ENCODE peak calls at places on chromosome 21, in eight cellular contexts. V is AG09309, Q is upper lobe of right lung, L is GM12864, X is neuronal stem cell, G is BE2C, J is astrocyte of the spinal cord, F is hepatocyte. M is an unnamed sample.

GRCh38 chr21:15098908-15099307 is 34.1 kb upstream of the NRIP1 start:
- DNase-seq in V (no peak), Q (no peak), L (no peak), X (no peak), G (no peak), J (no peak), F (no peak), M (no peak)

GRCh38 chr21:17492415-17493168 is 20.3 kb upstream of the CXADR start:
- DNase-seq in V (no peak), Q (no peak), L (no peak), X (no peak), G (no peak), J (no peak), F (peak), M (no peak)

GRCh38 chr21:15005391-15005790 is 59.4 kb downstream of the NRIP1 start:
- DNase-seq in V (no peak), Q (no peak), L (no peak), X (no peak), G (no peak), J (peak), F (no peak), M (no peak)

GRCh38 chr21:33434770-33435360 is 31.7 kb downstream of the IFNGR2 start:
- DNase-seq in V (peak), Q (no peak), L (peak), X (no peak), G (no peak), J (peak), F (peak), M (peak)

GRCh38 chr21:22597660-22598255 is 1599.5 kb downstream of the NCAM2 start:
- DNase-seq in V (no peak), Q (no peak), L (no peak), X (no peak), G (no peak), J (no peak), F (no peak), M (no peak)

GRCh38 chr21:14486869-14487268 is 59.2 kb downstream of the SAMSN1 start:
- DNase-seq in V (no peak), Q (no peak), L (no peak), X (no peak), G (no peak), J (no peak), F (no peak), M (no peak)

GRCh38 chr21:40318371-40318770 is 451.1 kb downstream of the PCP4 start:
- DNase-seq in V (no peak), Q (no peak), L (no peak), X (no peak), G (no peak), J (no peak), F (no peak), M (no peak)

GRCh38 chr21:31580866-31581276 is 78.6 kb upstream of the SOD1 start:
- DNase-seq in V (peak), Q (peak), L (no peak), X (peak), G (peak), J (peak), F (peak), M (peak)

GRCh38 chr21:39710866-39711265 is 34.1 kb upstream of the IGSF5 start:
- DNase-seq in V (no peak), Q (no peak), L (no peak), X (no peak), G (no peak), J (no peak), F (no peak), M (no peak)

GRCh38 chr21:31557956-31558838 is 101.3 kb upstream of the SOD1 start:
- DNase-seq in V (no peak), Q (peak), L (no peak), X (peak), G (peak), J (peak), F (peak), M (no peak)

GRCh38 chr21:33299181-33299752 is 25.5 kb upstream of the IFNAR1 start:
- DNase-seq in V (no peak), Q (no peak), L (peak), X (no peak), G (no peak), J (no peak), F (no peak), M (no peak)

GRCh38 chr21:42937960-42938580 is 12.6 kb upstream of the ERVH48-1 start:
- DNase-seq in V (no peak), Q (peak), L (no peak), X (no peak), G (no peak), J (no peak), F (no peak), M (peak)

GRCh38 chr21:42942244-42942643 is 16.8 kb upstream of the ERVH48-1 start:
- DNase-seq in V (no peak), Q (no peak), L (no peak), X (no peak), G (no peak), J (no peak), F (no peak), M (no peak)

GRCh38 chr21:42941696-42942085 is 16.3 kb upstream of the ERVH48-1 start:
- DNase-seq in V (no peak), Q (peak), L (no peak), X (no peak), G (no peak), J (no peak), F (no peak), M (no peak)

DNA sequence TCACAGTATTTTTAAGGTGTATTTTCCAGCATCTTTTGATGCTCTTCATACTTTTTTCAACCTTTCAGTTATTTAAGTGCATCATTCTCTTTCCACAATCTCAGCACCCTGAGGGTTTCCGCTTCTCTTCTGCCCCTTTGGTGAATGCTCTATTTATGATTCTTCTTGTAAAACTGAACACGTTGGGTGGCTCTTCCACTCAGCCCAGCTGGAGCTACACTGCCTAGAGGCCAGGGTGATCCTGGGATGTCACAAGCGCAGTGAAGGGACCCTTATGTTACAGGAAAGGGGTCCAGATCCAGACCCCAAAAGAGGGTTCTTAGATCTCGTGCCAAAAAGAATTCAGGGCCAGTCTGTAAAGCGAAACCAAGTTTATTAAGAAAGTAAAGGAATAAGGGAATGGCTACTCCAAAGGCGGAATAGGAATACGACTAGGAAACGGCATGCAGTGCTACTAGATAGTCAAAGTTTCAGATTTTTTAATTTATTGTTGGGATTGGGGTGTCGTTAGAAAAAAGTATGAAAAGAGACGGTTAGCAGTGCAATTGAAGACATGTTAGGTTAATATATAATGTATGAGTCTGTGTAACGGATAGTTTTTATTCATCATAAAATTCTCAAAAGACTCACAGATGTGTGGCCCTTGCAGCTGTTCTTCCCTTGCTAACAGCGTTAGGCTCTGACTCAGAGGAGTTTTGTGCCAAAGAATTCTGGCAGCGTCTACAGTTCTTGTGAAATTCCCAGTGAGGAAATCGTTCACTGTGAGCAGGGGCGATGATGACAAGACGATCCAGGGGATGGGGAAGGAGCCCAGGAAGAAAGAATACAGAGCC is 14.4 kb upstream of the ERVH48-1 start:
- DNase-seq in V (peak), Q (peak), L (no peak), X (no peak), G (no peak), J (peak), F (peak), M (peak)
- H3K4me3 ChIP-seq in V (peak), Q (no peak), L (no peak), X (no peak), G (no peak), J (no peak), F (no peak), M (peak)

DNA sequence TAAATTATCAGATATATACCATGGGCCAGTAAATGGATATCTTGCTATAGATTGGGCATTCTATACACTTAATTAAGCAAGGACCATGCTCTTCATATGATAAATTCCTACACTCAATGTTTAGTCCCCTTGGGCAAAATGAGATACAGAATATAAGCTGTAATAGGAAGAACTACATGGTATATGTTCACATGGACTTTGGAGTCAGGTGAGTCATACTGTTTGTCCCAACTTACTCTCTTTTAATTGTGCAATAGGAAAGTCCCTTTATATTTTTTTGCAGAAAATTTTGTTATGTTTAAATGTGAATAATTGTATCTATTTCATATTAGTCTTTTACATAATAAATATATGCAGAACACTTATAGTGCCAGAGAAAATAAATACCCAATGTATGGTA is 820.2 kb upstream of the ADAMTS5 start:
- DNase-seq in V (no peak), Q (no peak), L (no peak), X (no peak), G (no peak), J (no peak), F (peak), M (no peak)
- H3K4me3 ChIP-seq in V (no peak), Q (no peak), L (no peak), X (no peak), G (no peak), J (no peak), F (no peak), M (no peak)

DNA sequence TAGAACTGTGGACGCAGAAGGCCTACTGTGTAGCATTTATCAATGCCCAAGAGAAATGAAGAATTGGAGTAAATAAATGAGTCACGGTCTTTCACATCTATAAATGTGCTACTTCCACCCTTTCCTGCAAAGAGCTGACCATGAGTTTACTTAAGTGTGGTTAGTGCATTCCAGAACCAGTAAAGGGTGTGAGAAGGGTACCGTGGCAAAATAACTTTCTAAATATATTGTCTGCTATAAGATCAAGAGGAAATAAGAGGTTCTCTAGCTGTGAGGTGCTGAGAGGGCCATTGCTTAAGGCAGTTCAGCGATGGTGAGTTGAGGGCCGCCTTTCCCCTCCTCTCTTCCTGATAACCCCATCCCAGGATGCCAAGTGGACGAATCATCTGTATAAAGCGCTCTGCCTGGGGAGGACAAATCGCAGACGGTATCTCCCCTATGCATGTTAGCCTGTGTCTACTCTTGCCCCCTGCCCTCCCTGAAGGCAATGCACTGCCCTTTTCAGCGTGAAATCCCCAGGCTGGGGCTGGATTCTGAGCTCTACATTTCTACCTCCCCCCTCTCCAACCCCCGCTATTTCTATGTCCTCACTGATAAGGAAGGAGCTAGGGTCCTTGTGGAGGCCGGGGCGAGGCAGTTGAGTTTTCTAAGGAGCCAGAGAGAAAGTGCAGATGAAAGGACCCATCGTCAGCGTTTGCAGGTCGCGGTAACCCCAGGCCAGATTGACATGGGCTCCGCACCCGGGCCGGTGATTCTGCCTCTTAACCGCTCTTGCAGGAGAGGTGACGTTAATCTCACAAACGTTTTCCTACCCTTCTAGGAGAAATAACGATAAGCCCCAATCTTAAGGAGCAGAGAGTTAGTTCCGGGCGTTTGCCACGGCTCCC is 1.5 kb upstream of the NCAM2 start:
- DNase-seq in V (no peak), Q (no peak), L (no peak), X (peak), G (no peak), J (peak), F (peak), M (peak)
- H3K4me3 ChIP-seq in V (no peak), Q (peak), L (no peak), X (no peak), G (no peak), J (peak), F (peak), M (peak)

GRCh38 chr21:38256599-38257302 is at the start of gene KCNJ15:
- DNase-seq in V (no peak), Q (no peak), L (no peak), X (no peak), G (no peak), J (no peak), F (no peak), M (no peak)
- H3K4me3 ChIP-seq in V (no peak), Q (peak), L (no peak), X (no peak), G (no peak), J (no peak), F (no peak), M (peak)

DNA sequence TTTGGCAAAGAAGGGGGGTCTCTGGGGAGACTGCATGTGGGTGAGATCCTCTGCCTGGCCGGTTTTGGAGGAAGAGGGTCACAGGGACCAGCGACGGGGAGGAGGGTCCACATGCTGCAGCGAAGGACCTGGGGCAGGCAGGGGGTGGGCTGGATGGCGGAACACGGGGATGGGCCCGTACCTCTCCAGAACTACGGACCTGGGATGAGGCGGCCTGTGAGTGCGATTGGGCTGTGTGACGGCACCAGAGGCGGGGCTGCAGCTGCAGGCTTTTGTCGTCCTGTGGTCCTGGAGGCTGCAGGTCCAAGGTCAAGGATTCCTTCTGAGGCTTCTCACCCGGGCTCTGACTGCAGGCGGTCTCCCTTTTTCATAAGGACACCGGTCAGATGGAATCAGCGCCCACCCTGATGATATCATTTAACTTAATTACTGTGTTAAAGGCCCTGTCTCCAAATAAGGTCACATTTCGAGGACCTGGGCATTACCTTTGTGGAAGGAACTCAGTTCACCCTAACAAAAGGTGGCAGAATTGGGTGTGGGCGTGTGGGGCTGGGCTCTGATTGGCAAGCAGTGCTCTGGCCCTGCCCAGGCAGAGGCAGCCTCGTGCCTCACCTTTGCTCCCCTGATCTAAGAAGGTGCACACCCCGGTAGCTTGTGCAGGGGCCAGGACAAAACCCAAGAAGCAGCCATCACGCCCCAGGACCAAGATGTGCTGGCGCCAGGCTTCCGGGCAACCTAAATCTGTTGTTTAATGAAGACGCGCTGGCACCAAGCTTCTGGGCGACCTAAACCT is 60.0 kb upstream of the TRAPPC10 start:
- DNase-seq in V (no peak), Q (no peak), L (no peak), X (no peak), G (no peak), J (no peak), F (no peak), M (no peak)
- H3K4me3 ChIP-seq in V (no peak), Q (no peak), L (no peak), X (no peak), G (no peak), J (no peak), F (no peak), M (no peak)

GRCh38 chr21:45293214-45293725 is 5.6 kb upstream of the POFUT2 start:
- DNase-seq in V (no peak), Q (peak), L (no peak), X (no peak), G (peak), J (no peak), F (peak), M (no peak)

GRCh38 chr21:45292399-45293213 is 4.9 kb upstream of the POFUT2 start:
- DNase-seq in V (no peak), Q (peak), L (no peak), X (peak), G (peak), J (peak), F (peak), M (no peak)

GRCh38 chr21:45290948-45291612 is 3.4 kb upstream of the POFUT2 start:
- DNase-seq in V (no peak), Q (no peak), L (no peak), X (no peak), G (peak), J (peak), F (peak), M (no peak)

GRCh38 chr21:45289655-45290515 is 2.2 kb upstream of the POFUT2 start:
- DNase-seq in V (no peak), Q (no peak), L (no peak), X (no peak), G (peak), J (no peak), F (peak), M (no peak)

GRCh38 chr21:45291613-45292398 is 4.1 kb upstream of the POFUT2 start:
- DNase-seq in V (no peak), Q (peak), L (no peak), X (no peak), G (peak), J (no peak), F (peak), M (no peak)
- H3K4me3 ChIP-seq in V (no peak), Q (no peak), L (no peak), X (no peak), G (no peak), J (no peak), F (no peak), M (no peak)

GRCh38 chr21:45306832-45307571 is 19.3 kb upstream of the POFUT2 start:
- DNase-seq in V (no peak), Q (peak), L (no peak), X (no peak), G (peak), J (peak), F (no peak), M (peak)

GRCh38 chr21:45310446-45310845 is 22.8 kb upstream of the POFUT2 start:
- DNase-seq in V (no peak), Q (peak), L (no peak), X (no peak), G (peak), J (no peak), F (no peak), M (no peak)

GRCh38 chr21:45309541-45310381 is 22.1 kb upstream of the POFUT2 start:
- DNase-seq in V (no peak), Q (no peak), L (no peak), X (no peak), G (peak), J (no peak), F (no peak), M (no peak)

GRCh38 chr21:45308211-45309068 is 20.7 kb upstream of the POFUT2 start:
- DNase-seq in V (no peak), Q (peak), L (no peak), X (no peak), G (peak), J (peak), F (peak), M (peak)

GRCh38 chr21:45309069-45309521 is 21.4 kb upstream of the POFUT2 start:
- DNase-seq in V (no peak), Q (peak), L (no peak), X (peak), G (peak), J (peak), F (peak), M (no peak)
- H3K4me3 ChIP-seq in V (no peak), Q (no peak), L (no peak), X (no peak), G (no peak), J (no peak), F (no peak), M (no peak)

GRCh38 chr21:30189763-30190162 is 23.2 kb upstream of the CLDN17 start:
- DNase-seq in V (no peak), Q (no peak), L (no peak), X (no peak), G (no peak), J (no peak), F (no peak), M (no peak)
- H3K4me3 ChIP-seq in V (no peak), Q (no peak), L (no peak), X (no peak), G (no peak), J (no peak), F (no peak), M (no peak)

DNA sequence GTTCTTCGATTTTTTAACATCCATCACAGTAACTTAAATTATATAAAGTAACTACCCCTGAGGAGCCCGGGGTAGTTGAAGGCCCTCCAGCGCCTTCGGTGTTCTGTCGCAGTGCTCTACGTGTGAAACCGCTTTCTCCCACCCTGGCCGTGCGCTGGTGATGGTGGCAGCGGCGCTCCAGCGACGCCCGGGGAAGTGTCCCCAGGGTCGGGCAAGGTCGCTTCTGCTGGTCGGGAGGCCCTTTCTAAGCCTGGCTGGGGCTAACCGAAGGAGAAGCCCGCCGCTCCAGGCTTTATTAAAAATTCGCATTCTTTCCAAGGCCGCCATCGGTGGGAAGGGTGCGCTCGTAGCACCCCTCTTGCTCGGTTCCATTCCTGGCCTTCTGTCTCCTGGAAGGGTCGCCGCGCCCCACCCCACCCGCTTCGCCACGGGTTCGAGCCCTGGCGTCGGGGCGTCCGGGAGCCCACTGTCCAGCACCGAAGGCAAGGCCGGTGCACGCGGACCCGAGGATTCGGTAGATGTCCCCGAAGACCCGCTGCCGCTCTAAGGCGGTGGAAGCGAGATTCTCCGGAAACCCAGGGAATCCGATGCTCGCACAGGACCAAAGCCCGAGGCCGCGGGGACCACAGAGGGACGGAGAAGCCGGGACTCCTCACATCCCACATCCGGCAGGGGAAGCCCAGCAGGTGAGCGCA is 807 bp upstream of the RIPPLY3 start:
- DNase-seq in V (no peak), Q (no peak), L (no peak), X (no peak), G (no peak), J (no peak), F (no peak), M (no peak)
- H3K4me3 ChIP-seq in V (peak), Q (peak), L (no peak), X (no peak), G (no peak), J (peak), F (peak), M (peak)

GRCh38 chr21:35178812-35179211 is 129.7 kb upstream of the RUNX1 start:
- DNase-seq in V (no peak), Q (no peak), L (no peak), X (no peak), G (no peak), J (no peak), F (no peak), M (no peak)
- H3K4me3 ChIP-seq in V (no peak), Q (no peak), L (no peak), X (no peak), G (no peak), J (no peak), F (no peak), M (no peak)